ENCODE peak calls at places on chromosomes 13 and 19, in four cellular contexts. One of them, this sample, is unnamed.

GRCh38 chr13:43797869-43798268 is 11.1 kb upstream of the ENOX1 start:
- DNase-seq in HCT116: no peak
- DNase-seq in HepG2: no peak
- DNase-seq in K562: no peak
- DNase-seq in this sample: no peak

GRCh38 chr13:111911754-111912452 is 155.0 kb upstream of the SOX1 start:
- DNase-seq in HCT116: no peak
- DNase-seq in HepG2: no peak
- DNase-seq in K562: no peak
- DNase-seq in this sample: no peak

GRCh38 chr19:43474986-43475705 is 9.7 kb upstream of the LYPD3 start:
- DNase-seq in HCT116: peak; percentile 88
- DNase-seq in HepG2: no peak
- DNase-seq in K562: peak; percentile 98
- DNase-seq in this sample: peak; percentile 54

GRCh38 chr19:47013041-47013517 is 6.6 kb upstream of the NPAS1 start:
- DNase-seq in HCT116: peak; percentile 40
- DNase-seq in HepG2: peak; percentile 56
- DNase-seq in K562: peak; percentile 81
- DNase-seq in this sample: no peak

GRCh38 chr13:66927562-66927961 is 302.6 kb downstream of the PCDH9 start:
- DNase-seq in HCT116: no peak
- DNase-seq in HepG2: no peak
- DNase-seq in K562: no peak
- DNase-seq in this sample: no peak

GRCh38 chr13:110869231-110869804 is 45.6 kb downstream of the ANKRD10 start:
- DNase-seq in HCT116: no peak
- DNase-seq in HepG2: no peak
- DNase-seq in K562: peak; percentile 35
- DNase-seq in this sample: no peak

GRCh38 chr19:49362926-49363264 is 679 bp upstream of the TEAD2 start:
- DNase-seq in HCT116: no peak
- DNase-seq in HepG2: peak; percentile 24
- DNase-seq in K562: peak; percentile 30
- DNase-seq in this sample: no peak

GRCh38 chr19:55080121-55080914 is 4.6 kb downstream of the EPS8L1 start:
- DNase-seq in HCT116: peak; percentile 84
- DNase-seq in HepG2: peak; percentile 35
- DNase-seq in K562: peak; percentile 96
- DNase-seq in this sample: no peak

GRCh38 chr19:16851031-16851712 is 22.0 kb downstream of the SIN3B start:
- DNase-seq in HCT116: no peak
- DNase-seq in HepG2: no peak
- DNase-seq in K562: no peak
- DNase-seq in this sample: no peak

GRCh38 chr19:40233811-40234389 is 7.4 kb upstream of the CCNP start:
- DNase-seq in HCT116: no peak
- DNase-seq in HepG2: no peak
- DNase-seq in K562: no peak
- DNase-seq in this sample: no peak

DNA sequence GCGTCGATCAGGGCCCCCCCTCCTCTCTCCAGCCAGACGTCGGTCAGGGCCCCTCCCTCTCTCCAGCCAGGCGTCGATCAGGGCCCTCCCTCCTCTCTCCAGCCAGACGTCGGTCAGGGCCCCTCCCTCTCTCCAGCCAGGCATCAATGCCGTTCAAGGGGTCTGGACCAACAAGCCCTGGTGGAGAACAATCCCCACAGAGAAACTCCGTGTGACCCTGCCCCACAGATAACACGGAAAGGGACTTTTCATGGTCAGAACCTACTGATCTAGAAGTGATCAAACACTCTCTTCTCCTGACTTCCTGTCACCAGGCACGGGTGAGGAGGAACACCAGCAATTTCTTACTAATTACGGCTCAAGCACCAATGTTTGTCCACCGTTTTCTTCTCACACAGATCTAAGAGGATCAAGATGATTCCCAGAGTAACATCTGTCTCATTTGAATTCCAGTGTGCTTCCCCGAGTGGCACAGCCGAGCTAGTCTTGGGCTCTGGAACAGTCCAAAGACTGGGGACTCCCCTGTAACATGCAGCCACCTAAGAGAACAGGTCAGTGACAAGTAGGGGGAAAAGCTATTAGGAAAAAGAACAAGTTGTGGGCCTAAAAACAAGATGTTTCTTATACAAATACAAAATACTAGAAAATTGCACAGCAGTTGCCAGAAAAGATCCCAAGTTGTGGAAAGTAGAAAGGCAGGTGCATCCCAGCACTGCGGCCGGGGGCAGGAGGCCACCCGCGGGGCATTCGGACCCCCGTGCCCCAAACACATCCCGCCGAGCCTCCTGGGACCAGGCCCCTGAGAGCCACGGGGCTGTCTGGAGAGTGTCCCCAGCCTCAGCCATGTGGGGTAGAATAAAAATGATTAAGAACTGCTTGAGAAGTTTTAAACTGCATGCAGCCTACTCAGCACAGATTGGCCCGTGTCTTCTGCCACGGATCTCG is 11.7 kb downstream of the RASA3 start:
- DNase-seq in HCT116: no peak
- DNase-seq in HepG2: no peak
- DNase-seq in K562: no peak
- DNase-seq in this sample: no peak
- TF ChIP-seq TCF7L2 in HCT116: no peak
- TF ChIP-seq TCF7L2 in HepG2: no peak
- TF ChIP-seq TCF7L2 in K562: no peak
- TF ChIP-seq TCF7L2 in this sample: no peak

DNA sequence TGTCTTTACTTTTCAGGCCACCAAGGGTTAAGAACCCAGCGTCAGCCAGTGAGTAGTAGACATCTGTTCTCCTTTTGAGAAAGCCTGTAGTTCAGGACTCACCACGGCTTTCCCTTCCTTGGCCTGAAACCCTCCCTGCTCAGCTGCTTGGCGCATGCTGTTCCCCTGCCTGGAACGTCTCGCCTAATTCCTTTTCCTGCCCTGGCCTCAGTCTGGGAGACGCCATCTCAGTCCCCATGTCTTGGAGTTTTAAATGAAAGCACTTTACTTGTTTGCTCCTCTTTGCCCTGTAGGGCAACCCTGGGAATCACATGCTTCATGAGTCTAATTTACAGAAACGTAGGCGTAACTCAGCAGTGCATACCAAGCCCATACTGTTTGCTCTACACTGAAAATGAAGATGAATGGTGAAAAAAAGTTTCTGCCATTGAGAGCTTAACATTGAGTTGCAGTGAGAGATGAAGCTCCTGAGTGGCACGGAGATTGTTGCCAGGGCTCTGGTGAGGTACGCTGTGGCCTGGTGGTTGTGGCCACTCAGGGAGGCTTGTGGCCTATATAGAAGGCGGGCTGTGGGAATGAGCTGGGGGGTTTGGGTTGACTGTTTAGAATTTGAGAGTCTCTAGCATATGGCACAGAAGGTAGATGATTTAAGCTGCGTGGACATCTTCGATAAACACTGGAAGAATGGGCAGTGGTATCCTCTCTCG is 52.8 kb downstream of the GATAD2A start:
- DNase-seq in HCT116: no peak
- DNase-seq in HepG2: no peak
- DNase-seq in K562: no peak
- DNase-seq in this sample: no peak
- TF ChIP-seq SIN3A in HCT116: no peak
- TF ChIP-seq SIN3A in HepG2: no peak
- TF ChIP-seq SIN3A in K562: no peak
- TF ChIP-seq SIN3A in this sample: no peak

DNA sequence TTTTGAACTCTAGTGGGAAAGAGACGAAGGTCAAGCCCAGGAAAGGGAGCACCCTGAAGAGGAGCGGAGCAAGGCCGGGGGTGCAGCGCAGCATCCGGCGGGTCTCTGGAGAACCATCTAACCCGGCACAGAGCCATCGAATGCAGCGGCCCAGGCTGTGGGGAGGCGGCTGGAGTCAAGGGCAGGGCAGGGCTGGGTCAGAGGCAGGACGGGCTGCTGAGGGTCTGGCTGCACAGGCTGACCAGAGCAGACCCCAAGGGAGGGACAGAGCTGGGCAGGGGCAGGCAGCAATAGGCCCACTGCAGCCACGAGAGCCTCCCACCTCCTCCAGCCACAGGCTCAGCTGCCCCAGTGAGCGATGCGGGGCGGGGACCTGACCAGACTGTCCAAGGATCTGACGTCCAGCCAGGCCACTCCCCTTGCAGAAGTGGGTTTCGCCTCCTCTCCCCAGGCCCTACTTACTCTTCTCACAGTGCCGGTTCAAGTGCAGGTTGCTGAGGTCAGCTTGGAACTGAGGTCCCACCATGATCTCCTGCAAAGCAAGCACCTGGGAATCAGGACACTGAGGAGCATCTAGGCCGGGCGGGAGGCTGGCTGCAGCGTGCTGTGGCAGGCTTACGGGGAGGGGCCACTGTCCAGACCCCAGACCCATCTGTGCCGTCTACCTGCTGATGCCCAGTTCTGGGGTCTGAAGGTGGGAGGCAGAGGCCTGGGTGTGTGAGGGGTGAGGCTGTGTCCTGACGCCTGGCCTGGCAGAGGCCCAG is 19.2 kb downstream of the MIER2 start:
- DNase-seq in HCT116: no peak
- DNase-seq in HepG2: no peak
- DNase-seq in K562: no peak
- DNase-seq in this sample: no peak
- TF ChIP-seq TCF7L2 in HCT116: no peak
- TF ChIP-seq TCF7L2 in HepG2: no peak
- TF ChIP-seq TCF7L2 in K562: no peak
- TF ChIP-seq TCF7L2 in this sample: no peak

GRCh38 chr13:94535231-94535630 is 55.7 kb upstream of the DCT start:
- DNase-seq in HCT116: no peak
- DNase-seq in HepG2: no peak
- DNase-seq in K562: no peak
- DNase-seq in this sample: no peak

GRCh38 chr13:94535775-94536174 is 56.3 kb upstream of the DCT start:
- DNase-seq in HCT116: no peak
- DNase-seq in HepG2: no peak
- DNase-seq in K562: no peak
- DNase-seq in this sample: no peak

GRCh38 chr13:94537740-94538630 is 58.0 kb downstream of the TGDS start:
- DNase-seq in HCT116: no peak
- DNase-seq in HepG2: no peak
- DNase-seq in K562: no peak
- DNase-seq in this sample: no peak

GRCh38 chr13:94534171-94534570 is 54.7 kb upstream of the DCT start:
- DNase-seq in HCT116: no peak
- DNase-seq in HepG2: no peak
- DNase-seq in K562: no peak
- DNase-seq in this sample: no peak
- TF ChIP-seq SIN3A in HCT116: no peak
- TF ChIP-seq SIN3A in HepG2: no peak
- TF ChIP-seq SIN3A in K562: no peak
- TF ChIP-seq SIN3A in this sample: no peak

GRCh38 chr19:18310966-18311365 is 11.9 kb downstream of the LSM4 start:
- DNase-seq in HCT116: no peak
- DNase-seq in HepG2: no peak
- DNase-seq in K562: no peak
- DNase-seq in this sample: no peak

GRCh38 chr19:18308051-18308947 is 14.6 kb downstream of the LSM4 start:
- DNase-seq in HCT116: no peak
- DNase-seq in HepG2: no peak
- DNase-seq in K562: no peak
- DNase-seq in this sample: no peak

GRCh38 chr19:18308948-18309325 is 13.9 kb downstream of the LSM4 start:
- DNase-seq in HCT116: no peak
- DNase-seq in HepG2: no peak
- DNase-seq in K562: no peak
- DNase-seq in this sample: no peak

GRCh38 chr19:18310118-18310909 is 12.6 kb downstream of the LSM4 start:
- DNase-seq in HCT116: no peak
- DNase-seq in HepG2: no peak
- DNase-seq in K562: no peak
- DNase-seq in this sample: no peak

DNA sequence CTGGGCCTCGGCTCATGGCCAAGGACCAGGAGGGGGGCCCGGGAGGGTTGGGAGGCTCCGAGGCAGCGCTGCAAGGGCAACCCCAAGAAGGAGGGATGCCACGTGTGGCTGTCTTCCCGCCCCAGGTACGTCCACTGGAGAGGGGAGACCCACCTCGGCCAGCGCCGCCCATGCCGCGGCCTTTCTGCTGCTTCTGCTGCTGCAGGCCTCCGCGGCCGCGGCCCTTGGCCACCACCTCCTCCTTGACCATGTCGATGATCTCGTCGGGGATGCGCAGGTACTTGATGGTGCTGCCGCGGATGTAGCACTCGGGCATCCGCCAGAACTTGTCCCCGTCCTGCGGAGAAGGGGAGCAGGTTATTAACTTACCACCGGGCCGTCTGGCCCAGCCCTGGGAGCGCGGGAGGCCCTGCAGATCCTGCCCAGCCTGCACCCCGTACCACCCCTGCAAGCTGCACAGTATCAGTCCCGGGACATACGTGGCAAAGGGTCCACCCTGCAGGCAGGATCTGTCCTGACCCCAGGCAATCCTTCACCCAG is 13.3 kb downstream of the LSM4 start:
- DNase-seq in HCT116: no peak
- DNase-seq in HepG2: no peak
- DNase-seq in K562: no peak
- DNase-seq in this sample: no peak
- TF ChIP-seq TCF7L2 in HCT116: no peak
- TF ChIP-seq TCF7L2 in HepG2: no peak
- TF ChIP-seq TCF7L2 in K562: no peak
- TF ChIP-seq TCF7L2 in this sample: no peak

GRCh38 chr13:42047561-42048322 is 706 bp upstream of the DGKH start:
- DNase-seq in HCT116: peak; percentile 12
- DNase-seq in HepG2: no peak
- DNase-seq in K562: peak; percentile 47
- DNase-seq in this sample: no peak
- TF ChIP-seq SIN3A in HCT116: no peak
- TF ChIP-seq SIN3A in HepG2: no peak
- TF ChIP-seq SIN3A in K562: no peak
- TF ChIP-seq SIN3A in this sample: no peak

GRCh38 chr19:1361601-1362384 is 21.9 kb upstream of the NDUFS7 start:
- DNase-seq in HCT116: no peak
- DNase-seq in HepG2: no peak
- DNase-seq in K562: no peak
- DNase-seq in this sample: no peak
- TF ChIP-seq TCF7L2 in HCT116: no peak
- TF ChIP-seq TCF7L2 in HepG2: no peak
- TF ChIP-seq TCF7L2 in K562: no peak
- TF ChIP-seq TCF7L2 in this sample: no peak